ENCODE peak calls at places on chromosome 22, in five cellular contexts. I is NCI-H1694; C is NK-92 treated with Interleukin-12 subunit alpha and Interleukin-12 subunit beta, amount 100 ng/mL, for 24 hours; G is neural crest cell; W is fibroblast of lung. K is an unnamed sample.

GRCh38 chr22:22111267-22111751 is 128.7 kb upstream of the TOP3B start:
- DNase-seq in W (peak; percentile 42), C (no peak), I (no peak), G (no peak), K (no peak)

GRCh38 chr22:24414523-24414922 is 12.9 kb upstream of the ADORA2A start:
- DNase-seq in G (no peak), C (no peak), W (no peak), I (no peak), K (no peak)

GRCh38 chr22:30591191-30591587 is 521 bp downstream of the PES1 start:
- DNase-seq in C (no peak), G (no peak), W (peak; percentile 27), I (no peak), K (no peak)

GRCh38 chr22:25775501-25775900 is 33.5 kb downstream of the MYO18B start:
- DNase-seq in W (peak; percentile 27), C (no peak), G (peak; percentile 45), I (no peak), K (no peak)

GRCh38 chr22:37448521-37449150 is 21.4 kb upstream of the ELFN2 start:
- DNase-seq in C (no peak), G (no peak), W (no peak), I (peak; percentile 87), K (no peak)

GRCh38 chr22:37425800-37426531 is 1.3 kb downstream of the ELFN2 start:
- DNase-seq in W (peak; percentile 31), G (no peak), C (no peak), I (no peak), K (no peak)

GRCh38 chr22:19666663-19667593 is 47.4 kb upstream of the SEPTIN5 start:
- DNase-seq in W (peak; percentile 12), C (no peak), G (no peak), I (no peak), K (no peak)

GRCh38 chr22:44347549-44347948 is 34.8 kb upstream of the SHISAL1 start:
- DNase-seq in W (no peak), I (no peak), G (no peak), C (no peak), K (no peak)

GRCh38 chr22:22785316-22786065 is 102.1 kb upstream of the IGLL5 start:
- DNase-seq in C (no peak), I (no peak), W (no peak), G (no peak), K (no peak)